ENCODE peak calls at places on chromosomes 2 and 18, in ten cellular contexts. D, U, K, W, L, I, H, Y, S and P are unnamed samples.

GRCh38 chr2:235639387-235639786 is 145.5 kb downstream of the AGAP1 start:
- DNase-seq in D (peak), U (peak), K (no peak), W (peak), L (no peak), I (peak), H (no peak), Y (peak), S (peak), P (no peak)

GRCh38 chr2:144325086-144325485 is 194.8 kb downstream of the ZEB2 start:
- DNase-seq in D (peak), U (no peak), K (no peak), W (no peak), L (no peak), I (no peak), H (peak), Y (no peak), S (no peak), P (no peak)

GRCh38 chr2:235553696-235554100 is 59.9 kb downstream of the AGAP1 start:
- DNase-seq in D (no peak), U (no peak), K (no peak), W (no peak), L (no peak), I (no peak), H (no peak), Y (no peak), S (no peak), P (no peak)

GRCh38 chr2:189558516-189559263 is 21.9 kb downstream of the SLC40A1 start:
- DNase-seq in D (no peak), U (no peak), K (no peak), W (no peak), L (no peak), I (no peak), H (no peak), Y (no peak), S (no peak), P (no peak)

GRCh38 chr2:135945521-135945920 is 39.9 kb downstream of the DARS1 start:
- DNase-seq in D (no peak), U (no peak), K (no peak), W (no peak), L (no peak), I (no peak), H (no peak), Y (no peak), S (no peak), P (no peak)

GRCh38 chr2:157032019-157032418 is 225.5 kb upstream of the GALNT5 start:
- DNase-seq in D (peak), U (peak), K (no peak), W (peak), L (no peak), I (no peak), H (no peak), Y (peak), S (peak), P (no peak)

GRCh38 chr2:200107818-200108217 is 152.4 kb downstream of the MAIP1 start:
- DNase-seq in D (no peak), U (no peak), K (no peak), W (no peak), L (no peak), I (no peak), H (no peak), Y (no peak), S (no peak), P (no peak)

GRCh38 chr2:79370976-79371550 is 141.8 kb upstream of the CTNNA2 start:
- DNase-seq in D (no peak), U (no peak), K (no peak), W (no peak), L (no peak), I (no peak), H (no peak), Y (no peak), S (no peak), P (no peak)

GRCh38 chr18:75478996-75479870 is 51.7 kb upstream of the SMIM21 start:
- DNase-seq in D (peak), U (peak), K (peak), W (peak), L (peak), I (no peak), H (peak), Y (no peak), S (peak), P (no peak)

GRCh38 chr18:45777393-45777792 is 48.1 kb upstream of the SIGLEC15 start:
- DNase-seq in D (peak), U (no peak), K (no peak), W (peak), L (no peak), I (no peak), H (no peak), Y (peak), S (no peak), P (no peak)

GRCh38 chr2:20596973-20597867 is 53.7 kb downstream of the HS1BP3 start:
- DNase-seq in D (peak), U (no peak), K (no peak), W (no peak), L (no peak), I (peak), H (no peak), Y (no peak), S (no peak), P (no peak)

GRCh38 chr18:67515987-67516431 is 511 bp downstream of the DSEL start:
- DNase-seq in D (peak), U (no peak), K (peak), W (peak), L (peak), I (peak), H (peak), Y (peak), S (no peak), P (peak)

GRCh38 chr2:207046642-207047213 is 107.4 kb downstream of the CPO start:
- DNase-seq in D (peak), U (no peak), K (no peak), W (peak), L (no peak), I (no peak), H (peak), Y (no peak), S (no peak), P (no peak)

GRCh38 chr2:72994282-72994990 is 77.1 kb downstream of the SFXN5 start:
- DNase-seq in D (no peak), U (no peak), K (no peak), W (no peak), L (no peak), I (no peak), H (no peak), Y (no peak), S (no peak), P (peak)

GRCh38 chr2:73746015-73746876 is 9.1 kb upstream of the TPRKB start:
- DNase-seq in D (no peak), U (no peak), K (no peak), W (no peak), L (no peak), I (no peak), H (no peak), Y (no peak), S (no peak), P (no peak)

GRCh38 chr2:238689331-238689730 is 158.6 kb upstream of the TWIST2 start:
- DNase-seq in D (no peak), U (no peak), K (no peak), W (no peak), L (no peak), I (no peak), H (no peak), Y (no peak), S (no peak), P (no peak)

GRCh38 chr2:231300020-231300721 is 95.3 kb upstream of the B3GNT7 start:
- DNase-seq in D (no peak), U (no peak), K (no peak), W (no peak), L (no peak), I (no peak), H (no peak), Y (no peak), S (no peak), P (no peak)

GRCh38 chr2:42459296-42459695 is 34.5 kb downstream of the KCNG3 start:
- DNase-seq in D (no peak), U (no peak), K (no peak), W (no peak), L (no peak), I (no peak), H (no peak), Y (no peak), S (no peak), P (no peak)

GRCh38 chr2:218853766-218854165 is 5.8 kb upstream of the WNT6 start:
- DNase-seq in D (peak), U (no peak), K (no peak), W (no peak), L (no peak), I (no peak), H (no peak), Y (no peak), S (no peak), P (no peak)

GRCh38 chr2:191167766-191168165 is 17.0 kb upstream of the STAT4 start:
- DNase-seq in D (peak), U (no peak), K (no peak), W (peak), L (no peak), I (no peak), H (no peak), Y (no peak), S (peak), P (no peak)

GRCh38 chr2:175003875-175004729 is 1.1 kb downstream of the CHN1 start:
- DNase-seq in D (peak), U (no peak), K (no peak), W (peak), L (no peak), I (no peak), H (no peak), Y (no peak), S (no peak), P (no peak)

GRCh38 chr2:235113854-235114253 is 162.0 kb downstream of the SH3BP4 start:
- DNase-seq in D (no peak), U (no peak), K (no peak), W (no peak), L (no peak), I (no peak), H (no peak), Y (no peak), S (no peak), P (no peak)

GRCh38 chr2:119638246-119638645 is 40.8 kb upstream of the TMEM177 start:
- DNase-seq in D (no peak), U (no peak), K (no peak), W (no peak), L (no peak), I (no peak), H (no peak), Y (no peak), S (no peak), P (no peak)

GRCh38 chr18:34352385-34353163 is 127.9 kb upstream of the NOL4 start:
- DNase-seq in D (peak), U (peak), K (peak), W (no peak), L (no peak), I (no peak), H (no peak), Y (no peak), S (no peak), P (no peak)